ENCODE peak calls at places on chromosomes 16 and 17, in four cellular contexts. O is HepG2, J is WTC11, W is H1. V is an unnamed sample.
A peak's percentile ranks its signal among the peaks of the same experiment; 100 is the strongest.

GRCh38 chr17:28499366-28499668 is 6.8 kb upstream of the FOXN1 start:
- DNase-seq in O (no peak), J (no peak), W (no peak), V (no peak)

GRCh38 chr16:84266451-84266850 is 26.6 kb upstream of the KCNG4 start:
- DNase-seq in O (peak; percentile 90), J (peak; percentile 73), W (peak; percentile 68), V (peak; percentile 88)

GRCh38 chr16:58608601-58609136 is 21.0 kb downstream of the CNOT1 start:
- DNase-seq in O (no peak), J (no peak), W (no peak), V (no peak)

GRCh38 chr16:16095646-16096045 is 127.6 kb downstream of the ABCC6 start:
- DNase-seq in O (no peak), J (no peak), W (no peak), V (no peak)

GRCh38 chr17:7756968-7757367 is 39.4 kb downstream of the DNAH2 start:
- DNase-seq in O (no peak), J (no peak), W (no peak), V (no peak)

GRCh38 chr17:2689411-2690164 is 22.0 kb downstream of the CLUH start:
- DNase-seq in O (no peak), J (no peak), W (peak; percentile 55), V (no peak)

GRCh38 chr16:9261376-9261775 is 169.9 kb downstream of the HAPSTR1 start:
- DNase-seq in O (no peak), J (no peak), W (no peak), V (no peak)

GRCh38 chr17:38465420-38466345 is 37.4 kb downstream of the ARHGAP23 start:
- DNase-seq in O (no peak), J (no peak), W (no peak), V (no peak)

GRCh38 chr16:75376475-75376907 is 56.8 kb downstream of the CFDP1 start:
- DNase-seq in O (no peak), J (no peak), W (no peak), V (no peak)

GRCh38 chr17:9389116-9389515 is 186.5 kb downstream of the STX8 start:
- DNase-seq in O (peak; percentile 4), J (no peak), W (no peak), V (no peak)

GRCh38 chr17:59838196-59838911 is 54.4 kb downstream of the TUBD1 start:
- DNase-seq in O (no peak), J (no peak), W (no peak), V (peak; percentile 16)

GRCh38 chr17:42937712-42938596 is 26.3 kb downstream of the AARSD1 start:
- DNase-seq in O (peak; percentile 73), J (peak; percentile 66), W (peak; percentile 55), V (peak; percentile 54)

GRCh38 chr16:51854401-51854951 is 692.5 kb downstream of the TOX3 start:
- DNase-seq in O (no peak), J (no peak), W (no peak), V (no peak)

GRCh38 chr16:16083421-16084156 is 134.2 kb downstream of the ABCC1 start:
- DNase-seq in O (peak; percentile 61), J (no peak), W (no peak), V (peak; percentile 66)

GRCh38 chr17:74859439-74860228 is at the start of gene GRIN2C:
- DNase-seq in O (no peak), J (no peak), W (peak; percentile 69), V (peak; percentile 60)

GRCh38 chr16:84503751-84504395 is 586 bp downstream of the MEAK7 start:
- DNase-seq in O (no peak), J (peak; percentile 11), W (no peak), V (no peak)

GRCh38 chr17:82092995-82093751 is 4.9 kb downstream of the FASN start:
- DNase-seq in O (no peak), J (peak; percentile 8), W (no peak), V (no peak)

GRCh38 chr17:47692137-47692894 is 1.6 kb upstream of the TBKBP1 start:
- DNase-seq in O (no peak), J (no peak), W (no peak), V (no peak)

GRCh38 chr17:6478486-6478885 is 34.2 kb downstream of the PIMREG start:
- DNase-seq in O (no peak), J (no peak), W (no peak), V (no peak)

GRCh38 chr17:5210091-5210490 is 18.4 kb upstream of the ZNF594 start:
- DNase-seq in O (no peak), J (no peak), W (no peak), V (no peak)

GRCh38 chr16:67760831-67761230 is 41.7 kb upstream of the GFOD2 start:
- DNase-seq in O (no peak), J (no peak), W (no peak), V (no peak)

GRCh38 chr16:77732241-77732946 is 10.1 kb downstream of the NUDT7 start:
- DNase-seq in O (peak; percentile 51), J (no peak), W (no peak), V (no peak)

GRCh38 chr16:51982715-51983680 is 563.9 kb downstream of the TOX3 start:
- DNase-seq in O (peak; percentile 67), J (peak; percentile 22), W (peak; percentile 52), V (peak; percentile 21)

GRCh38 chr17:17758443-17758842 is 77.2 kb downstream of the RAI1 start:
- DNase-seq in O (no peak), J (no peak), W (no peak), V (no peak)

GRCh38 chr17:44539664-44540063 is 17.6 kb upstream of the FZD2 start:
- DNase-seq in O (no peak), J (peak; percentile 94), W (peak; percentile 89), V (no peak)

GRCh38 chr16:24758373-24758772 is 28.9 kb downstream of the TNRC6A start:
- DNase-seq in O (no peak), J (no peak), W (no peak), V (no peak)

GRCh38 chr16:89565506-89566372 is 5.3 kb downstream of the RPL13 start:
- DNase-seq in O (peak; percentile 57), J (peak; percentile 77), W (peak; percentile 94), V (peak; percentile 59)

GRCh38 chr16:17803625-17804410 is 333.1 kb upstream of the XYLT1 start:
- DNase-seq in O (no peak), J (no peak), W (no peak), V (no peak)

GRCh38 chr17:6075050-6075449 is 4.9 kb downstream of the WSCD1 start:
- DNase-seq in O (no peak), J (no peak), W (no peak), V (no peak)

GRCh38 chr17:57612202-57613071 is 132.7 kb downstream of the CCDC182 start:
- DNase-seq in O (peak; percentile 27), J (peak; percentile 41), W (no peak), V (peak; percentile 32)

GRCh38 chr16:49342336-49343265 is 31.0 kb upstream of the C16orf78 start:
- DNase-seq in O (no peak), J (no peak), W (no peak), V (no peak)

DNA sequence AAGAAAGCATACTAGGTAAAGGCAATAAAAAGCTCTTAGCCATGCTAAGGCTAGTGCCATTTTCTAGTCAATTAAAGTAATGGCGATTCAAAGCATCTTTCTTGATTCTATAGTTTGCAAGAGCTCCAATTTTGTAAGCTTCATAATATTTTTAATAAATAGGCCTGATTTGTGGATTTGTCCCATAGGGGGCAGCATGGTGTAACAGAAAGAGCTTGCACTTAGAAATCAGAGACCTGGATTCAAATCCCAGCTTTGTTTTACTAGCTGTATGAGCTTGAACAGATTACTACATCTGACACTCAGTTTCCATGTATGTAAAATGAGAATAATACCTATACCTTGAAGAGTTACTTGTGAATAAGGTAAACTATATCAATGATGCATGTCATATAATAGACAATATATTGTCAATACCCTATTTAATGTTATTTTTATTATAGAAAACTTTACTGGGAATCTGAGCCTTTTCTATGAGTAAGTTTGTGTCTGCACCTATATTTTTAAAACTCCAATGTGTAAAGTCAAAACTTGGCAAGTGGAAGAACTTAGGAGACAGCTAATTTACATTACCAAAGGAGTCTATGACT is 93.6 kb upstream of the NOG start:
- DNase-seq in O (peak; percentile 24), J (no peak), W (no peak), V (peak; percentile 21)
- TF ChIP-seq JUN in O (no peak), J (no peak), W (no peak), V (no peak)

GRCh38 chr16:85557976-85558589 is 55.0 kb upstream of the GSE1 start:
- DNase-seq in O (no peak), J (no peak), W (peak; percentile 58), V (no peak)
- TF ChIP-seq ATF2 in O (no peak), J (no peak), W (no peak), V (no peak)

DNA sequence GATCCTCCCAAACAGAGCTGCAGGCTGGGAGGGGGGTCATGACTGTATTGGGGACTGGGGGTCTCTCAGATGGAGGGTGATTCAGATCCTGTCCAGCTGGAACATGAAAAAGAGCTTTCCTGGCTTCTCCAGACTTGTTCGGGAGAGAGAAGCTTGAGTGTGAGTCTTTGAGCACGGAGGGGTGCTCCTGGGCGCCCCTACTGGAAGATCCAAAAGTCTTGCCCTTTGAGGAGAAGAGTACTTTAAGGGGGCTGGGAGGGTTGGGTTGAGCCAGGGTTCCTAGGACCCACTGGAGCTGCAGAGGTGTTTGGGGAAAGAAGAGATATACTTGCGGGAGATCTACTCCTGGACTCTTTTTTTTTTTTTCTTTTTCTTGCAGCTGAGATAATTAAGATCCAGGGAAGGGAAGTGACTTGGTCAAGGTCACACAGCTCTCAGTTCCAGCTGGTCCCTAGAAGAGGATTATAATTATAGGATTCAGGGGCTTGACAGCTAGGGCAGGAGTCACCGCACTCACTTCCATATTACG is 8.4 kb downstream of the RARA start:
- DNase-seq in O (peak; percentile 64), J (peak; percentile 78), W (peak; percentile 85), V (peak; percentile 80)
- TF ChIP-seq JUN in O (no peak), J (no peak), W (no peak), V (no peak)

GRCh38 chr16:50525716-50526115 is 22.5 kb upstream of the NKD1 start:
- DNase-seq in O (no peak), J (no peak), W (peak; percentile 13), V (no peak)

GRCh38 chr16:50522324-50522723 is 25.9 kb upstream of the NKD1 start:
- DNase-seq in O (no peak), J (no peak), W (no peak), V (no peak)

GRCh38 chr16:50521246-50521900 is 26.8 kb upstream of the NKD1 start:
- DNase-seq in O (no peak), J (no peak), W (no peak), V (no peak)

GRCh38 chr16:50526249-50526648 is 21.9 kb upstream of the NKD1 start:
- DNase-seq in O (no peak), J (no peak), W (no peak), V (no peak)

DNA sequence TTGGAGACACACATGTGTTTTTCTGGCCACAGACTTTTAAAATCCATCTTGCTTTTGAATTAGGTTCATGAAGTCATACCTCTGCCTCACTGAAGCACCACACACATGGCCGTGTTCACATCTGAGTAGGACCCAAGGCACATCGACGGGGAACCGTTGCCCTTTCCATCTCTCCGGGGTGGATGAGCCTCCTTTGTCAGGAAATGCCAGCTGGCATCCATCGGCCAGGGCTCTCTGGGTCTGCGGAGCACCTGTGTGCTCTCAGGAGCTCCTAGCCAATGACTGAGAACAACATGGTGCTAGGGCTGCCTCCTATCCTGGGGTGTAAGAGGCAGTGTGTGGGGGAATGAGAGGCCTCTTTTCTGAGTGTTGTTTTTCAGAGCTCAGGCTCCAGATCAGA is 24.5 kb upstream of the NKD1 start:
- DNase-seq in O (no peak), J (no peak), W (no peak), V (no peak)
- TF ChIP-seq ATF2 in O (no peak), J (no peak), W (no peak), V (no peak)

V was measured in K562.